ENCODE peak calls at places on chromosomes 3 and 15, in five cellular contexts. One of them, this sample, is unnamed.
A peak's percentile ranks its signal among the peaks of the same experiment; 100 is the strongest.

GRCh38 chr15:42121021-42121420 is 26.7 kb upstream of the PLA2G4D start:
- DNase-seq in GDM1: no peak
- DNase-seq in hepatocyte: no peak
- DNase-seq in kidney: no peak
- DNase-seq in Karpas-422: no peak
- DNase-seq in this sample: no peak

GRCh38 chr15:31214864-31215489 is 111.7 kb upstream of the KLF13 start:
- DNase-seq in GDM1: no peak
- DNase-seq in hepatocyte: peak; percentile 53
- DNase-seq in Karpas-422: peak; percentile 53
- DNase-seq in kidney: peak; percentile 88
- DNase-seq in this sample: no peak

GRCh38 chr15:66751579-66751978 is 49.5 kb downstream of the SMAD6 start:
- DNase-seq in Karpas-422: no peak
- DNase-seq in GDM1: peak; percentile 21
- DNase-seq in hepatocyte: no peak
- DNase-seq in kidney: peak; percentile 69
- DNase-seq in this sample: peak; percentile 40

GRCh38 chr3:52218454-52218853 is 7.0 kb downstream of the TLR9 start:
- DNase-seq in GDM1: no peak
- DNase-seq in hepatocyte: no peak
- DNase-seq in Karpas-422: no peak
- DNase-seq in kidney: no peak
- DNase-seq in this sample: no peak

GRCh38 chr15:45801543-45801942 is 166.7 kb downstream of the SQOR start:
- DNase-seq in hepatocyte: no peak
- DNase-seq in GDM1: no peak
- DNase-seq in Karpas-422: no peak
- DNase-seq in kidney: no peak
- DNase-seq in this sample: no peak

GRCh38 chr3:121649645-121650044 is 11.1 kb downstream of the HCLS1 start:
- DNase-seq in hepatocyte: no peak
- DNase-seq in kidney: no peak
- DNase-seq in GDM1: no peak
- DNase-seq in Karpas-422: no peak
- DNase-seq in this sample: no peak

GRCh38 chr3:120497318-120497717 is 46.5 kb upstream of the FSTL1 start:
- DNase-seq in GDM1: no peak
- DNase-seq in Karpas-422: no peak
- DNase-seq in kidney: no peak
- DNase-seq in hepatocyte: no peak
- DNase-seq in this sample: no peak

GRCh38 chr15:42457445-42458442 is 33.2 kb downstream of the ZNF106 start:
- DNase-seq in hepatocyte: peak; percentile 77
- DNase-seq in GDM1: no peak
- DNase-seq in Karpas-422: peak; percentile 92
- DNase-seq in kidney: peak; percentile 73
- DNase-seq in this sample: peak; percentile 87

GRCh38 chr3:130093741-130094391 is 12.2 kb downstream of the ALG1L2 start:
- DNase-seq in Karpas-422: peak; percentile 67
- DNase-seq in hepatocyte: no peak
- DNase-seq in GDM1: peak; percentile 57
- DNase-seq in kidney: no peak
- DNase-seq in this sample: peak; percentile 77

GRCh38 chr3:54745863-54746262 is 182.0 kb downstream of the LRTM1 start:
- DNase-seq in kidney: no peak
- DNase-seq in Karpas-422: no peak
- DNase-seq in hepatocyte: no peak
- DNase-seq in GDM1: no peak
- DNase-seq in this sample: no peak

GRCh38 chr3:17986393-17986816 is 244.0 kb upstream of the TBC1D5 start:
- DNase-seq in GDM1: no peak
- DNase-seq in hepatocyte: no peak
- DNase-seq in Karpas-422: no peak
- DNase-seq in kidney: no peak
- DNase-seq in this sample: peak; percentile 16

GRCh38 chr3:94004301-94004910 is 24.0 kb downstream of the STX19 start:
- DNase-seq in GDM1: peak; percentile 9
- DNase-seq in hepatocyte: peak; percentile 63
- DNase-seq in Karpas-422: peak; percentile 84
- DNase-seq in kidney: no peak
- DNase-seq in this sample: peak; percentile 67

GRCh38 chr3:100040446-100040845 is 73.9 kb downstream of the FILIP1L start:
- DNase-seq in hepatocyte: no peak
- DNase-seq in GDM1: no peak
- DNase-seq in kidney: no peak
- DNase-seq in Karpas-422: no peak
- DNase-seq in this sample: no peak

GRCh38 chr15:77030042-77030927 is 35.4 kb downstream of the PSTPIP1 start:
- DNase-seq in GDM1: no peak
- DNase-seq in kidney: peak; percentile 67
- DNase-seq in Karpas-422: no peak
- DNase-seq in hepatocyte: no peak
- DNase-seq in this sample: no peak

This sample was measured in OCI-LY7.